ENCODE peak calls at places on chromosomes 11 and 22, in five cellular contexts. Y is K562, E is HCT116, A is H1, N is HepG2. V is an unnamed sample.

GRCh38 chr11:92123540-92123939 is 101.1 kb upstream of the FAT3 start:
- DNase-seq in Y (no peak), E (no peak), A (no peak), N (no peak), V (no peak)

GRCh38 chr11:96863520-96863919 is 473.7 kb downstream of the JRKL start:
- DNase-seq in Y (no peak), E (no peak), A (no peak), N (no peak), V (no peak)

GRCh38 chr11:105236631-105237030 is 97.1 kb upstream of the CARD18 start:
- DNase-seq in Y (no peak), E (no peak), A (no peak), N (no peak), V (no peak)

GRCh38 chr11:34354782-34355181 is 3.0 kb downstream of the ABTB2 start:
- DNase-seq in Y (no peak), E (no peak), A (no peak), N (no peak), V (no peak)

GRCh38 chr22:30250713-30251267 is 4.2 kb upstream of the LIF start:
- DNase-seq in Y (no peak), E (no peak), A (no peak), N (no peak), V (no peak)

GRCh38 chr11:47325271-47326041 is 27.0 kb downstream of the MYBPC3 start:
- DNase-seq in Y (no peak), E (no peak), A (no peak), N (no peak), V (no peak)

GRCh38 chr11:111570796-111571195 is 30.3 kb downstream of the LAYN start:
- DNase-seq in Y (no peak), E (no peak), A (no peak), N (no peak), V (no peak)

GRCh38 chr11:68411501-68411991 is 49.0 kb upstream of the PPP6R3 start:
- DNase-seq in Y (no peak), E (no peak), A (no peak), N (no peak), V (no peak)

GRCh38 chr11:31757245-31757835 is 53.8 kb downstream of the PAX6 start:
- DNase-seq in Y (no peak), E (no peak), A (no peak), N (no peak), V (no peak)

GRCh38 chr11:27401280-27401679 is 38.3 kb upstream of the CCDC34 start:
- DNase-seq in Y (no peak), E (no peak), A (no peak), N (no peak), V (no peak)

GRCh38 chr22:46355369-46355995 is 20.0 kb downstream of the TRMU start:
- DNase-seq in Y (peak; percentile 66), E (no peak), A (no peak), N (peak; percentile 37), V (no peak)

GRCh38 chr11:64778223-64778472 is 194 bp downstream of the SF1 start:
- DNase-seq in Y (no peak), E (no peak), A (no peak), N (no peak), V (no peak)

GRCh38 chr11:23590909-23591308 is 730.6 kb upstream of the CCDC179 start:
- DNase-seq in Y (no peak), E (no peak), A (no peak), N (no peak), V (no peak)

GRCh38 chr11:45771194-45771941 is 33.6 kb upstream of the SLC35C1 start:
- DNase-seq in Y (peak; percentile 70), E (peak; percentile 50), A (no peak), N (peak; percentile 23), V (no peak)

GRCh38 chr22:19036523-19037273 is 85.5 kb downstream of the DGCR2 start:
- DNase-seq in Y (no peak), E (no peak), A (no peak), N (no peak), V (no peak)

GRCh38 chr11:80944758-80945157 is 1503.9 kb upstream of the TENM4 start:
- DNase-seq in Y (no peak), E (no peak), A (no peak), N (no peak), V (no peak)

GRCh38 chr11:34621876-34622275 is 983 bp downstream of the EHF start:
- DNase-seq in Y (no peak), E (no peak), A (no peak), N (peak; percentile 30), V (no peak)

GRCh38 chr22:49749227-49749626 is 78.4 kb downstream of the BRD1 start:
- DNase-seq in Y (no peak), E (no peak), A (no peak), N (no peak), V (no peak)

GRCh38 chr11:131609317-131609716 is 238.9 kb downstream of the NTM start:
- DNase-seq in Y (no peak), E (no peak), A (no peak), N (no peak), V (no peak)

GRCh38 chr11:121310908-121311307 is 18.3 kb downstream of the SC5D start:
- DNase-seq in Y (no peak), E (no peak), A (no peak), N (no peak), V (no peak)

GRCh38 chr11:47442514-47442913 is 6.4 kb downstream of the RAPSN start:
- DNase-seq in Y (no peak), E (no peak), A (no peak), N (no peak), V (no peak)

GRCh38 chr11:33531743-33532181 is 168.9 kb downstream of the C11orf91 start:
- DNase-seq in Y (no peak), E (no peak), A (no peak), N (no peak), V (no peak)

GRCh38 chr22:46105494-46106278 is 44.6 kb upstream of the PPARA start:
- DNase-seq in Y (no peak), E (no peak), A (no peak), N (peak; percentile 87), V (no peak)

GRCh38 chr11:63142459-63142858 is 1.6 kb downstream of the SLC22A24 start:
- DNase-seq in Y (no peak), E (no peak), A (no peak), N (no peak), V (no peak)

GRCh38 chr11:128453444-128454336 is 133.7 kb downstream of the ETS1 start:
- DNase-seq in Y (no peak), E (no peak), A (no peak), N (no peak), V (no peak)

GRCh38 chr11:130383363-130384168 is 44.8 kb downstream of the ADAMTS8 start:
- DNase-seq in Y (no peak), E (no peak), A (peak; percentile 33), N (peak; percentile 44), V (no peak)

GRCh38 chr22:25495286-25495685 is 69.2 kb upstream of the GRK3 start:
- DNase-seq in Y (no peak), E (no peak), A (no peak), N (no peak), V (no peak)

GRCh38 chr11:121059605-121060004 is 35.7 kb downstream of the TBCEL start:
- DNase-seq in Y (no peak), E (no peak), A (no peak), N (no peak), V (peak; percentile 80)

GRCh38 chr11:133901316-133901715 is 55.5 kb downstream of the IGSF9B start:
- DNase-seq in Y (no peak), E (no peak), A (no peak), N (no peak), V (no peak)

GRCh38 chr11:102109896-102110760 is at the start of gene YAP1:
- DNase-seq in Y (peak; percentile 53), E (peak; percentile 77), A (peak; percentile 57), N (peak; percentile 83), V (no peak)

GRCh38 chr22:36826262-36826661 is 9.4 kb upstream of the PVALB start:
- DNase-seq in Y (no peak), E (no peak), A (no peak), N (no peak), V (no peak)

GRCh38 chr11:83865636-83866461 is 579.7 kb upstream of the CCDC90B start:
- DNase-seq in Y (no peak), E (no peak), A (no peak), N (no peak), V (no peak)

GRCh38 chr22:46457502-46458488 is 79.6 kb downstream of the CELSR1 start:
- DNase-seq in Y (no peak), E (no peak), A (no peak), N (no peak), V (no peak)

GRCh38 chr11:22787565-22788162 is 41.9 kb downstream of the SVIP start:
- DNase-seq in Y (peak; percentile 29), E (peak; percentile 22), A (no peak), N (peak; percentile 45), V (no peak)

GRCh38 chr11:91624021-91624420 is 600.6 kb upstream of the FAT3 start:
- DNase-seq in Y (no peak), E (no peak), A (no peak), N (no peak), V (no peak)

DNA sequence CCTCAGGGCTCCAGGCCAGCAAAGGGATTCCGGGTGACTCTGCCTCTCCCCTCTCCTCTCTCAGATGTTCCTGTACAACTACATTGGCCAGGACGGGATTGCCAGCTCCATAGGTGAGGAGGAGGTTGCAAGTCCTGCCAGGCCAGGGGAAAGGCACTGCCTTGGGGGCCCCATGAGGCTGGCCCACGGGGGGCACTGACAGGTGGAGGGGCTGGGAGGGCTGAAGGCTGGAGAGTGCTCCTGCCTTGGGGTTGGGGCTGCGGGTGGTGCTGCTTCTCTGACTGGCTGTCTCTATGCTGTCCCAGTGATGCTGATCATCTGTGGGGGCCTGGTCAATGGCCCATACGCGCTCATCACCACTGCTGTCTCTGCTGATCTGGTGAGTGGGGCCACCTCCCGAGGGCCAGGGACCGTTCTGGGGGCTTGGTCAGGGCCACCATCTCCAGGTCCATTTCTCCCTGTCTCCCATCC is 21.7 kb downstream of the SLC37A2 start:
- DNase-seq in Y (no peak), E (no peak), A (no peak), N (no peak), V (no peak)
- TF ChIP-seq MAX in Y (no peak), E (no peak), A (no peak), N (no peak), V (no peak)

GRCh38 chr11:73194593-73194992 is 23.5 kb upstream of the P2RY2 start:
- DNase-seq in Y (no peak), E (no peak), A (no peak), N (no peak), V (no peak)
- TF ChIP-seq ZNF274 in Y (no peak), E (no peak), A (no peak), N (no peak), V (no peak)

GRCh38 chr11:77175021-77175842 is 47.2 kb downstream of the MYO7A start:
- DNase-seq in Y (no peak), E (no peak), A (no peak), N (no peak), V (no peak)
- TF ChIP-seq MAX in Y (no peak), E (no peak), A (peak; percentile 20), N (no peak), V (no peak)

GRCh38 chr11:69669486-69669885 is 5.7 kb downstream of the LTO1 start:
- DNase-seq in Y (no peak), E (no peak), A (no peak), N (no peak), V (no peak)
- TF ChIP-seq ZNF274 in Y (no peak), E (no peak), A (no peak), N (no peak), V (no peak)